ENCODE peak calls at places on chromosomes 3 and 15, in five cellular contexts. One of them, this sample, is unnamed.

GRCh38 chr3:172673210-172673679 is 37.6 kb downstream of the NCEH1 start:
- DNase-seq in K562: peak; percentile 28
- DNase-seq in dorsolateral prefrontal cortex: peak; percentile 30
- DNase-seq in CD4-positive, alpha-beta T cell: peak; percentile 26
- DNase-seq in pancreas: peak; percentile 35
- DNase-seq in this sample: peak; percentile 71

GRCh38 chr3:13601692-13602080 is 52.8 kb downstream of the FBLN2 start:
- DNase-seq in K562: no peak
- DNase-seq in CD4-positive, alpha-beta T cell: no peak
- DNase-seq in dorsolateral prefrontal cortex: no peak
- DNase-seq in pancreas: no peak
- DNase-seq in this sample: no peak

GRCh38 chr3:96449803-96450202 is 364.6 kb upstream of the EPHA6 start:
- DNase-seq in dorsolateral prefrontal cortex: no peak
- DNase-seq in CD4-positive, alpha-beta T cell: no peak
- DNase-seq in pancreas: no peak
- DNase-seq in K562: no peak
- DNase-seq in this sample: no peak

GRCh38 chr3:189466004-189466403 is 165.2 kb upstream of the TP63 start:
- DNase-seq in pancreas: no peak
- DNase-seq in dorsolateral prefrontal cortex: no peak
- DNase-seq in K562: no peak
- DNase-seq in CD4-positive, alpha-beta T cell: no peak
- DNase-seq in this sample: no peak

GRCh38 chr3:100100454-100100853 is 13.8 kb downstream of the FILIP1L start:
- DNase-seq in CD4-positive, alpha-beta T cell: no peak
- DNase-seq in dorsolateral prefrontal cortex: no peak
- DNase-seq in pancreas: no peak
- DNase-seq in K562: no peak
- DNase-seq in this sample: no peak

GRCh38 chr15:36468746-36469145 is 110.7 kb upstream of the CDIN1 start:
- DNase-seq in dorsolateral prefrontal cortex: no peak
- DNase-seq in CD4-positive, alpha-beta T cell: no peak
- DNase-seq in pancreas: peak; percentile 15
- DNase-seq in K562: no peak
- DNase-seq in this sample: no peak

GRCh38 chr3:16064660-16065414 is 109.6 kb upstream of the GALNT15 start:
- DNase-seq in pancreas: peak; percentile 41
- DNase-seq in CD4-positive, alpha-beta T cell: no peak
- DNase-seq in dorsolateral prefrontal cortex: peak; percentile 93
- DNase-seq in K562: no peak
- DNase-seq in this sample: no peak

GRCh38 chr15:60722328-60723112 is 243.6 kb upstream of the ICE2 start:
- DNase-seq in dorsolateral prefrontal cortex: no peak
- DNase-seq in CD4-positive, alpha-beta T cell: no peak
- DNase-seq in K562: no peak
- DNase-seq in pancreas: no peak
- DNase-seq in this sample: no peak

GRCh38 chr15:28019594-28020320 is 79.4 kb downstream of the OCA2 start:
- DNase-seq in K562: peak; percentile 39
- DNase-seq in dorsolateral prefrontal cortex: no peak
- DNase-seq in CD4-positive, alpha-beta T cell: no peak
- DNase-seq in pancreas: no peak
- DNase-seq in this sample: no peak

GRCh38 chr15:49815937-49816336 is 195.1 kb downstream of the DTWD1 start:
- DNase-seq in pancreas: no peak
- DNase-seq in dorsolateral prefrontal cortex: peak; percentile 54
- DNase-seq in CD4-positive, alpha-beta T cell: no peak
- DNase-seq in K562: no peak
- DNase-seq in this sample: no peak

GRCh38 chr3:57670543-57670942 is 22.3 kb downstream of the DENND6A start:
- DNase-seq in CD4-positive, alpha-beta T cell: no peak
- DNase-seq in K562: no peak
- DNase-seq in dorsolateral prefrontal cortex: no peak
- DNase-seq in pancreas: no peak
- DNase-seq in this sample: no peak

GRCh38 chr15:73959012-73959581 is 32.8 kb downstream of the LOXL1 start:
- DNase-seq in pancreas: no peak
- DNase-seq in dorsolateral prefrontal cortex: no peak
- DNase-seq in CD4-positive, alpha-beta T cell: peak; percentile 46
- DNase-seq in K562: no peak
- DNase-seq in this sample: no peak
- TF ChIP-seq CTCF in pancreas: no peak
- TF ChIP-seq CTCF in dorsolateral prefrontal cortex: no peak
- TF ChIP-seq CTCF in CD4-positive, alpha-beta T cell: peak; percentile 38
- TF ChIP-seq CTCF in K562: no peak
- TF ChIP-seq CTCF in this sample: no peak

GRCh38 chr15:47194718-47195117 is 522.6 kb upstream of the SEMA6D start:
- DNase-seq in CD4-positive, alpha-beta T cell: no peak
- DNase-seq in dorsolateral prefrontal cortex: no peak
- DNase-seq in pancreas: no peak
- DNase-seq in K562: no peak
- DNase-seq in this sample: no peak
- TF ChIP-seq CTCF in CD4-positive, alpha-beta T cell: no peak
- TF ChIP-seq CTCF in dorsolateral prefrontal cortex: peak; percentile 28
- TF ChIP-seq CTCF in pancreas: no peak
- TF ChIP-seq CTCF in K562: no peak
- TF ChIP-seq CTCF in this sample: no peak

GRCh38 chr15:37698679-37699078 is 235.8 kb upstream of the TMCO5A start:
- DNase-seq in CD4-positive, alpha-beta T cell: no peak
- DNase-seq in pancreas: no peak
- DNase-seq in K562: no peak
- DNase-seq in dorsolateral prefrontal cortex: no peak
- DNase-seq in this sample: no peak
- TF ChIP-seq CTCF in CD4-positive, alpha-beta T cell: no peak
- TF ChIP-seq CTCF in pancreas: no peak
- TF ChIP-seq CTCF in K562: no peak
- TF ChIP-seq CTCF in dorsolateral prefrontal cortex: no peak
- TF ChIP-seq CTCF in this sample: no peak

GRCh38 chr3:123584284-123584987 is 417 bp downstream of the HACD2 start:
- DNase-seq in pancreas: peak; percentile 71
- DNase-seq in dorsolateral prefrontal cortex: peak; percentile 17
- DNase-seq in K562: peak; percentile 62
- DNase-seq in CD4-positive, alpha-beta T cell: peak; percentile 34
- DNase-seq in this sample: no peak
- TF ChIP-seq CTCF in pancreas: no peak
- TF ChIP-seq CTCF in dorsolateral prefrontal cortex: no peak
- TF ChIP-seq CTCF in K562: no peak
- TF ChIP-seq CTCF in CD4-positive, alpha-beta T cell: no peak
- TF ChIP-seq CTCF in this sample: no peak

DNA sequence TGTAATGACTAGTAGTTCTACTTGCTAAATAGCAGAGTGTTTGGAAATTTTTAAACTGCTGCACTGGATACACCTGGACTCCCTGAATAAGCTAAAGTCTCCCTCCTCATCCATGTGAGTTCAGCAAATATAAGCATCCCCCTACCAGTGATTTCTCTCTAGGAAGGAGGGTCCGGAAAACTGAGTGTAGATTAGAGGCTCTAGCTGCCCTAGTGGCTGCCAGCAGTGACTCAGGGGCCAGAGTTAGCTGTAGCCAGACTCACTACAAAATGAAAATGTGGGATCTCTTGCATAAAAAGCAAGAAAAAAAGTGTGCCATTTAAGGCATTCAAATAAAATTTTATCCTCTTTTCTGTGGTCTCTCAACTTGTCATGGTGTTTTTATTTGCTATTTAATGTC is 485.0 kb upstream of the ATP11B start:
- DNase-seq in dorsolateral prefrontal cortex: no peak
- DNase-seq in CD4-positive, alpha-beta T cell: no peak
- DNase-seq in K562: no peak
- DNase-seq in pancreas: no peak
- DNase-seq in this sample: no peak
- TF ChIP-seq CTCF in dorsolateral prefrontal cortex: no peak
- TF ChIP-seq CTCF in CD4-positive, alpha-beta T cell: no peak
- TF ChIP-seq CTCF in K562: no peak
- TF ChIP-seq CTCF in pancreas: no peak
- TF ChIP-seq CTCF in this sample: no peak